ENCODE peak calls at places on chromosomes 1 and 21, in six cellular contexts. F is epithelial cell of prostate, X is transverse colon, I is aorta, Y is uterus, H is left ventricle myocardium inferior. J is an unnamed sample.
A peak's percentile ranks its signal among the peaks of the same experiment; 100 is the strongest.

GRCh38 chr21:14949603-14950002 is 115.2 kb downstream of the NRIP1 start:
- DNase-seq in F (no peak), X (no peak), I (no peak), Y (no peak), H (no peak), J (no peak)

GRCh38 chr1:13583592-13583963 is at the start of gene PDPN:
- DNase-seq in F (no peak), X (peak; percentile 18), I (peak; percentile 65), Y (peak; percentile 77), H (peak; percentile 43), J (no peak)

GRCh38 chr1:170729608-170730378 is 65.9 kb downstream of the PRRX1 start:
- DNase-seq in F (no peak), X (no peak), I (no peak), Y (no peak), H (peak; percentile 15), J (no peak)

GRCh38 chr1:113931456-113931855 is 2.3 kb downstream of the HIPK1 start:
- DNase-seq in F (no peak), X (no peak), I (no peak), Y (no peak), H (no peak), J (no peak)

GRCh38 chr1:18199462-18199861 is 91.9 kb downstream of the IGSF21 start:
- DNase-seq in F (no peak), X (no peak), I (no peak), Y (no peak), H (no peak), J (no peak)

GRCh38 chr1:232598133-232598532 is 31.8 kb downstream of the SIPA1L2 start:
- DNase-seq in F (no peak), X (no peak), I (no peak), Y (no peak), H (no peak), J (no peak)

GRCh38 chr1:119467857-119468666 is 38.9 kb upstream of the HSD3B1 start:
- DNase-seq in F (no peak), X (no peak), I (no peak), Y (no peak), H (no peak), J (no peak)

GRCh38 chr1:161706483-161707347 is at the start of gene FCRLA:
- DNase-seq in F (peak; percentile 60), X (no peak), I (no peak), Y (no peak), H (no peak), J (no peak)

GRCh38 chr21:38261851-38262250 is 5.1 kb downstream of the KCNJ15 start:
- DNase-seq in F (no peak), X (no peak), I (no peak), Y (no peak), H (no peak), J (no peak)

GRCh38 chr1:13935336-13935735 is 235.3 kb downstream of the PRDM2 start:
- DNase-seq in F (no peak), X (no peak), I (no peak), Y (no peak), H (no peak), J (no peak)

GRCh38 chr1:167359295-167359694 is 138.6 kb downstream of the POU2F1 start:
- DNase-seq in F (no peak), X (no peak), I (no peak), Y (no peak), H (no peak), J (no peak)

GRCh38 chr21:28832013-28832714 is 160.5 kb downstream of the LTN1 start:
- DNase-seq in F (peak; percentile 50), X (no peak), I (no peak), Y (no peak), H (no peak), J (no peak)

GRCh38 chr1:244273845-244274619 is 177.7 kb downstream of the ADSS2 start:
- DNase-seq in F (peak; percentile 51), X (peak; percentile 33), I (peak; percentile 76), Y (peak; percentile 74), H (peak; percentile 24), J (peak; percentile 86)

GRCh38 chr1:112673589-112674439 is 645 bp upstream of the MOV10 start:
- DNase-seq in F (no peak), X (no peak), I (peak; percentile 78), Y (no peak), H (no peak), J (no peak)

GRCh38 chr1:88973520-88974137 is 18.8 kb downstream of the KYAT3 start:
- DNase-seq in F (no peak), X (no peak), I (no peak), Y (no peak), H (no peak), J (no peak)

GRCh38 chr1:182196897-182197546 is 135.5 kb upstream of the ZNF648 start:
- DNase-seq in F (no peak), X (no peak), I (no peak), Y (peak; percentile 63), H (no peak), J (no peak)

GRCh38 chr21:39016740-39017315 is 166.4 kb downstream of the PSMG1 start:
- DNase-seq in F (no peak), X (peak; percentile 35), I (peak; percentile 66), Y (no peak), H (no peak), J (peak; percentile 41)

GRCh38 chr21:32605469-32605868 is 6.7 kb downstream of the CFAP298 start:
- DNase-seq in F (no peak), X (no peak), I (no peak), Y (no peak), H (no peak), J (no peak)

GRCh38 chr1:35929730-35930592 is 944 bp upstream of the AGO3 start:
- DNase-seq in F (no peak), X (peak; percentile 57), I (peak; percentile 74), Y (peak; percentile 40), H (peak; percentile 53), J (peak; percentile 71)

GRCh38 chr1:210584439-210585113 is 255.9 kb downstream of the HHAT start:
- DNase-seq in F (peak; percentile 44), X (peak; percentile 78), I (peak; percentile 79), Y (peak; percentile 33), H (peak; percentile 72), J (peak; percentile 85)

GRCh38 chr1:147771216-147772125 is 11.1 kb upstream of the GJA5 start:
- DNase-seq in F (no peak), X (no peak), I (peak; percentile 87), Y (peak; percentile 42), H (peak; percentile 76), J (no peak)

GRCh38 chr1:147773215-147773715 is 12.9 kb upstream of the GJA5 start:
- DNase-seq in F (no peak), X (no peak), I (no peak), Y (no peak), H (no peak), J (no peak)

GRCh38 chr1:147772540-147772939 is 12.1 kb upstream of the GJA5 start:
- DNase-seq in F (no peak), X (no peak), I (no peak), Y (no peak), H (no peak), J (no peak)

GRCh38 chr1:147769107-147769506 is 8.7 kb upstream of the GJA5 start:
- DNase-seq in F (no peak), X (no peak), I (peak; percentile 76), Y (no peak), H (no peak), J (no peak)

DNA sequence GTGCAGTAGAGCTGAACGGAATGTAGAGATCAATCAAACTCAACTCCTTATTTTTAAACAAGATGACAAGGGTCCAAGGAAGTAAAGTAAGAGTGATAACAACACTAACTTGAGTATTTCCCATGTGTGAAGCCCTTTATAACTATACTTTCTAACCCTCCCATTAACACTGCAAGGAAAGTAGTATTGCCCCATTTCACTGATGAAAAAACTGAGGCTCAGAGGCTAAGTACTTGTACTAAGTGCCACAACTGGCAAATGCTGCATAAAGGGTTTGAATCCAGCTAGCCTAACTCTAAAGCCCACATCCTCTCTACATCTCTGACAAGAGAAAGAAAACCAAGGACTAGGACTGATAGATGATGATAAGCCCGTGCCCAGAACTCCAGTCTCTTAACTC is 8.2 kb upstream of the GJA5 start:
- DNase-seq in F (no peak), X (no peak), I (no peak), Y (no peak), H (no peak), J (no peak)
- H3K27ac ChIP-seq in F (no peak overlapping the region), X (no peak overlapping the region), I (peak overlapping the region; percentile 93), Y (no peak overlapping the region), H (peak overlapping the region; percentile 31), J (no peak overlapping the region)

DNA sequence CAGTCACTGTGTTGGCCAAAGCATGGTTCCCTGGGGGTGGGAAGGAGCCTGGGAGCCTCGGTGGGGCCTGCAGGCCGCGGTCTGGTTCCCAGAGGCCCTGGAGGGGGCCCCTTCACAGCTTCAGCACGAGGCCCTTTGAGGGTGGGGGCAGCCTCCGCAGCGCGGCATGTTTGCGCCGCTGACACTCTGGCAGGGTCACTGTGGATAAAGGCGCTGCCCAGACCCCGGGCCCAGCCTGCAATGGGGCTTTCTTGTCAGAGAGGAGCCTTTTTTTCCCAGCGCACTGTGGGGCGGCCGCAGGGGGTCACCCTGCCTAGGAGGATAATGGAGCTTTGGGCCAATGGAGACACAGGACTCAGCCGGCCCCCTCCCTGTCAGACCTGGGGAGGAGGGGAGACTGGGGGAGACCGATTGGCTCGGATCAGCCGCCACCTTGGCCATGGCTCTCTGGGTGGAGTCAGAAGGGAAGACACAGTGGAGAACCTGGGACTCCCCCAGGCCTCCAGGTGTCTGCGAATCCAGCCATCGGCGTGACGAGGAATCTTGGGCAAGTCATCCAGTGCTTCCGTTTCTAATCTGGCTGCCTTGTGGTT is 26.0 kb downstream of the EPHB2 start:
- DNase-seq in F (no peak), X (no peak), I (no peak), Y (no peak), H (no peak), J (no peak)
- H3K27ac ChIP-seq in F (no peak overlapping the region), X (peak overlapping the region; percentile 48), I (no peak overlapping the region), Y (no peak overlapping the region), H (no peak overlapping the region), J (no peak overlapping the region)

GRCh38 chr1:44421374-44422028 is 16.4 kb downstream of the RNF220 start:
- DNase-seq in F (no peak), X (no peak), I (no peak), Y (no peak), H (no peak), J (no peak)

GRCh38 chr1:44417351-44418021 is 12.4 kb downstream of the RNF220 start:
- DNase-seq in F (no peak), X (no peak), I (no peak), Y (no peak), H (peak; percentile 40), J (no peak)

GRCh38 chr1:44420535-44420934 is 15.5 kb downstream of the RNF220 start:
- DNase-seq in F (no peak), X (no peak), I (no peak), Y (no peak), H (no peak), J (no peak)

GRCh38 chr1:44416408-44416807 is 11.4 kb downstream of the RNF220 start:
- DNase-seq in F (no peak), X (no peak), I (no peak), Y (no peak), H (no peak), J (no peak)

GRCh38 chr1:44418022-44418673 is 13.1 kb downstream of the RNF220 start:
- DNase-seq in F (no peak), X (no peak), I (no peak), Y (no peak), H (no peak), J (no peak)
- H3K27ac ChIP-seq in F (no peak overlapping the region), X (no peak overlapping the region), I (no peak overlapping the region), Y (no peak overlapping the region), H (peak overlapping the region; percentile 41), J (no peak overlapping the region)

GRCh38 chr1:81706650-81707435 is 93.9 kb upstream of the ADGRL2 start:
- DNase-seq in F (no peak), X (no peak), I (no peak), Y (no peak), H (no peak), J (no peak)
- H3K27ac ChIP-seq in F (peak overlapping the region; percentile 85), X (no peak overlapping the region), I (no peak overlapping the region), Y (no peak overlapping the region), H (no peak overlapping the region), J (no peak overlapping the region)

GRCh38 chr1:52725903-52726264 is 369 bp upstream of the ZYG11B start:
- DNase-seq in F (no peak), X (no peak), I (no peak), Y (no peak), H (no peak), J (no peak)
- H3K27ac ChIP-seq in F (no peak overlapping the region), X (peak overlapping the region; percentile 96), I (no peak overlapping the region), Y (peak overlapping the region; percentile 81), H (peak overlapping the region; percentile 93), J (peak overlapping the region; percentile 95)